ENCODE peak calls at places on chromosomes 2 and 18, in four cellular contexts. Z is transverse colon, M is pancreas, J is right atrium auricular region. Y is an unnamed sample.

GRCh38 chr2:214960677-214961076 is 151.2 kb upstream of the BARD1 start:
- DNase-seq in Z (no peak), M (no peak), J (no peak), Y (no peak)

GRCh38 chr2:98487101-98487805 is 42.6 kb downstream of the INPP4A start:
- DNase-seq in Z (no peak), M (no peak), J (no peak), Y (no peak)

GRCh38 chr2:121342751-121343150 is 57.7 kb upstream of the TFCP2L1 start:
- DNase-seq in Z (no peak), M (no peak), J (no peak), Y (no peak)

GRCh38 chr2:228819701-228820100 is 451.4 kb downstream of the PID1 start:
- DNase-seq in Z (no peak), M (no peak), J (no peak), Y (no peak)

GRCh38 chr2:26685312-26685711 is 7.2 kb upstream of the KCNK3 start:
- DNase-seq in Z (no peak), M (no peak), J (no peak), Y (no peak)

GRCh38 chr2:80054339-80054675 is 250.2 kb downstream of the LRRTM1 start:
- DNase-seq in Z (no peak), M (no peak), J (no peak), Y (no peak)

GRCh38 chr18:76491801-76492668 is 3.0 kb downstream of the ZNF516 start:
- DNase-seq in Z (peak; percentile 53), M (peak; percentile 42), J (peak; percentile 69), Y (no peak)

GRCh38 chr2:229641676-229642075 is 72.7 kb downstream of the DNER start:
- DNase-seq in Z (no peak), M (no peak), J (no peak), Y (no peak)

GRCh38 chr2:160353166-160353565 is 140.4 kb downstream of the RBMS1 start:
- DNase-seq in Z (no peak), M (no peak), J (no peak), Y (peak; percentile 14)

GRCh38 chr18:45171575-45172225 is 443.6 kb upstream of the SLC14A2 start:
- DNase-seq in Z (no peak), M (no peak), J (no peak), Y (no peak)

GRCh38 chr2:47174731-47175361 is 19.7 kb upstream of the STPG4 start:
- DNase-seq in Z (peak; percentile 82), M (peak; percentile 59), J (no peak), Y (peak; percentile 33)

GRCh38 chr2:27356056-27356381 is 545 bp downstream of the GTF3C2 start:
- DNase-seq in Z (peak; percentile 75), M (peak; percentile 51), J (peak; percentile 64), Y (no peak)

GRCh38 chr18:13301691-13302469 is 83.3 kb downstream of the LDLRAD4 start:
- DNase-seq in Z (no peak), M (no peak), J (no peak), Y (no peak)

GRCh38 chr2:157837851-157838441 is 38.2 kb downstream of the ACVR1 start:
- DNase-seq in Z (peak; percentile 14), M (peak; percentile 36), J (no peak), Y (no peak)

GRCh38 chr2:231807020-231807419 is 20.8 kb downstream of the COPS7B start:
- DNase-seq in Z (no peak), M (no peak), J (no peak), Y (no peak)

GRCh38 chr2:208000701-208001395 is 24.5 kb downstream of the PLEKHM3 start:
- DNase-seq in Z (no peak), M (no peak), J (no peak), Y (no peak)

GRCh38 chr2:220687231-220687843 is 884.8 kb downstream of the EPHA4 start:
- DNase-seq in Z (peak; percentile 75), M (peak; percentile 61), J (peak; percentile 82), Y (peak; percentile 20)

GRCh38 chr2:120602251-120602650 is 133.4 kb upstream of the GLI2 start:
- DNase-seq in Z (no peak), M (no peak), J (no peak), Y (no peak)

GRCh38 chr2:12948963-12949353 is 232.2 kb downstream of the TRIB2 start:
- DNase-seq in Z (no peak), M (no peak), J (no peak), Y (no peak)

GRCh38 chr18:73715228-73715670 is 432.4 kb downstream of the FBXO15 start:
- DNase-seq in Z (no peak), M (no peak), J (no peak), Y (no peak)

GRCh38 chr2:56763683-56764082 is 579.9 kb downstream of the CCDC85A start:
- DNase-seq in Z (no peak), M (no peak), J (no peak), Y (no peak)

GRCh38 chr2:190649798-190650390 is 1.0 kb downstream of the NAB1 start:
- DNase-seq in Z (no peak), M (no peak), J (no peak), Y (no peak)

GRCh38 chr2:107430596-107431266 is 396.0 kb upstream of the RGPD4 start:
- DNase-seq in Z (no peak), M (no peak), J (no peak), Y (no peak)

GRCh38 chr2:59181347-59181746 is 940.2 kb upstream of the FANCL start:
- DNase-seq in Z (no peak), M (no peak), J (no peak), Y (no peak)

GRCh38 chr2:70626254-70626990 is 72.8 kb upstream of the TGFA start:
- DNase-seq in Z (no peak), M (no peak), J (no peak), Y (no peak)

GRCh38 chr2:135256531-135257258 is 204.6 kb downstream of the RAB3GAP1 start:
- DNase-seq in Z (no peak), M (no peak), J (no peak), Y (no peak)

GRCh38 chr18:62981566-62981965 is 266.2 kb downstream of the PHLPP1 start:
- DNase-seq in Z (no peak), M (no peak), J (no peak), Y (no peak)

GRCh38 chr2:24010477-24011277 is 792 bp downstream of the MFSD2B start:
- DNase-seq in Z (no peak), M (no peak), J (no peak), Y (no peak)
- H3K4me3 ChIP-seq in Z (peak overlapping the region; percentile 42), M (no peak overlapping the region), J (no peak overlapping the region), Y (no peak overlapping the region)

DNA sequence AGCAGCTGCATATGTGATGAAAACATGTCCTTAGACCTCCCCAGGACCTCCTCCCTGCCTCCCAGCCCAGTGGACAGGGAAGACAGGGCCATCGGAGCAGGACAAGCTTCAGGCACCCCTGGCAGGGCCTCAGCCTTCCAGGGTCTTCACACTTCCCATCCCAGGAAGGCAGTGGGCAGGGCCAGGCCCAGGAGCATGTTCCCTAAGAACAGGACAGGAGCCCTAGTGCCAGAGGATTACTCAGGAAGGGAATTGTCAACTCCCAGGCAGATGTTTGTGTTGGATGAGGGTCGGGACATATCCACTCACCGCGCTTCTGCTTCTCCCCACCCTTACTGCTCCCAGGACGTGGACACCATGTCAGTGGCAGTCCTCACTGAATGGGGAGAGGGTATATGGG is 138.9 kb downstream of the TNS1 start:
- DNase-seq in Z (no peak), M (no peak), J (no peak), Y (no peak)
- H3K27ac ChIP-seq in Z (peak overlapping the region; percentile 47), M (no peak overlapping the region), J (peak overlapping the region; percentile 20), Y (no peak overlapping the region)

GRCh38 chr2:217818293-217818850 is 184.4 kb downstream of the TNS1 start:
- DNase-seq in Z (no peak), M (peak; percentile 32), J (no peak), Y (no peak)

GRCh38 chr2:217813828-217814227 is 189.0 kb downstream of the TNS1 start:
- DNase-seq in Z (no peak), M (peak; percentile 0), J (no peak), Y (no peak)

GRCh38 chr2:217820066-217820819 is 182.6 kb downstream of the TNS1 start:
- DNase-seq in Z (no peak), M (peak; percentile 13), J (no peak), Y (no peak)

GRCh38 chr2:217817466-217818292 is 185.1 kb downstream of the TNS1 start:
- DNase-seq in Z (no peak), M (no peak), J (no peak), Y (no peak)

DNA sequence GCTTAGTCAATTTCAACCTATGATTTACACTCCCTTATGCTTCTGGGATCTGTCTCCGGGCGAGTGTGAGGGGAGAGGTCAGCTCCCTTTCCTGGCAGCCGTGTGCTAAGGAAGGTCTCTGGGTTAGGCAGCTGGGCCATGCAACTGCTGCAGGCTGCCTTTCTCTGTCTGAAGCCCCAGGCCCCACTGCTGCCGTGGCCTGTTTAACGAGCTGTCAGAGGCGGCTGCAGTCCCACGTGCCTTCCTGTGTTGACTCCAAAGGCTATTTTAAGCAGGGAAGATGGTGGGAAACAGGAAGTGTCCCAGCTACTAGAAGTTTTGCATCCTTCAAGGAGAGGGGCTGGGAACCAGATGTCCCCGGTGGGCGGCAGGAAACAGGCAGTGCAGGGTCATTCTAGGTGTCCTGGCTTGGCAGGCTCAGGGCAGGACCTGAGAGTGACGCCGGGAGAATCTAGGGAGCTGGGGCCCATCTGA is 186.4 kb downstream of the TNS1 start:
- DNase-seq in Z (no peak), M (peak; percentile 14), J (no peak), Y (no peak)
- H3K9me3 ChIP-seq in Z (no peaks in the 10 kb centered on the region), M (no peaks in the 10 kb centered on the region), J (no peaks in the 10 kb centered on the region), Y (no peaks in the 10 kb centered on the region)

DNA sequence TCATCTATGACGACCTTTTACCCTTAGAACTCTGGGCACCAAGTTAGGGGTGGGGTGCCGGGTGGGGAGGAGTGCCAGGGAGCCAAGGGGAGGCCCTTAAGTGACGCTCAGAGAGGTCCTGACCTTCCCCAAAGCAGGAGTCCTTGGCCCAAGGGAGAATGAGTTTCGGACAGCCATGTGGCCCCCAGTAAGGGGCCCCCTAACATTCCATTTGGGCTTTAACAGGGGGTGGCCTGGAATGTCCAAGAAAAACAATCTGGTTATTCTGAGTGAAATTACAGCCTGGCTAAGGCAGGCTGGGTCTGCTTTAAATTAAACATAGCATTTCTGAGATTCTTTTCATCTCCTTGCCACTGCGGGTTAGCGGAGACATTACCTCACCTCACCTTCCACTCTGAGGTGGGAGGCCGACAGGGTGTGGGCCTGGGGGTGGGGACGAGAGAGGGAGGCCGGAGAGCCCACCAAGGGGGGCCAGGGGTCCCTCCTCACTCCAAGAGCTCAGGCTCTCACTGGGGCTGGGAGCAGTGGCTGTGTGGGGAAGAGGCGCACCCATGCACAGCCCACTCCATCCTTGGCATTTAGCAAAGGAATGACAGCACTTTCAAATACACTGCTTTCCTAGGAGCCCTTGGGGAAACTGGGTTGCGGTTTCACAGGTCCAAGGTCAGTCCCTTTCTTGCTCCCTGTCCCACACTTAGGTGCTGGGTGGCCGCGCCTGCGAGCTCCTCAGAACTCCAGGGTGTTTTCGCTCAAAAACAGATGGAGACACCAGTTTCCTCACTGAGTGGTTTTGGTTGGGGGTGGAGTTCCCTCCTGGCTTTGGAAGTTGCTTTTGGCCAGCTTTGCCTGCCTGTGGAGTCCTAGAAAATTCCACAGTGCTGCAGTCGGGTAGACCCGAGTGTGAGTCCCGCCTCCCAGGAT is 107.4 kb downstream of the POLR1A start:
- DNase-seq in Z (peak; percentile 24), M (no peak), J (peak; percentile 82), Y (no peak)
- H3K4me3 ChIP-seq in Z (no peak overlapping the region), M (no peak overlapping the region), J (no peak overlapping the region), Y (peak overlapping the region; percentile 33)

Y was measured in naive thymus-derived CD4-positive, alpha-beta T cell.